ENCODE peak calls at places on chromosome 4, in nine cellular contexts. Y is stomach, C is GM12892, N is HCT116, S is breast epithelium, J is suprapubic skin, E is HL-60, W is GM23338, G is SK-N-SH. Q is an unnamed sample.

GRCh38 chr4:59971952-59972351 is 1228.2 kb upstream of the ADGRL3 start:
- DNase-seq in S (no peak), N (no peak), C (no peak), E (no peak), W (no peak), J (no peak), Y (no peak), G (no peak), Q (no peak)

GRCh38 chr4:65535128-65535527 is 135.2 kb downstream of the EPHA5 start:
- DNase-seq in E (no peak), J (no peak), N (no peak), G (no peak), C (no peak), S (no peak), W (peak), Y (no peak), Q (no peak)

GRCh38 chr4:67234296-67234695 is 311.0 kb downstream of the CENPC start:
- DNase-seq in Y (no peak), E (no peak), C (no peak), N (no peak), J (no peak), W (peak), G (no peak), S (no peak), Q (no peak)

GRCh38 chr4:106541253-106541652 is 172.7 kb upstream of the GIMD1 start:
- DNase-seq in S (no peak), N (no peak), J (no peak), E (no peak), Y (no peak), C (no peak), W (no peak), G (no peak), Q (no peak)

GRCh38 chr4:186537843-186538521 is 17.4 kb downstream of the MTNR1A start:
- DNase-seq in S (no peak), E (no peak), J (no peak), G (no peak), C (no peak), Y (no peak), N (no peak), W (no peak), Q (no peak)

GRCh38 chr4:85498068-85498733 is 23.3 kb downstream of the ARHGAP24 start:
- DNase-seq in W (no peak), S (no peak), C (peak), G (no peak), Y (peak), E (peak), N (no peak), J (peak), Q (no peak)

GRCh38 chr4:159191989-159192388 is 89.1 kb downstream of the RAPGEF2 start:
- DNase-seq in S (no peak), E (no peak), N (peak), W (peak), J (no peak), C (no peak), G (no peak), Y (no peak), Q (no peak)

GRCh38 chr4:59664771-59665170 is 1535.4 kb upstream of the ADGRL3 start:
- DNase-seq in W (no peak), G (no peak), C (no peak), S (no peak), Y (no peak), N (no peak), J (no peak), E (no peak), Q (no peak)

GRCh38 chr4:151599876-151600275 is 160.9 kb downstream of the GATB start:
- DNase-seq in J (no peak), N (no peak), W (no peak), E (no peak), C (no peak), Y (no peak), G (no peak), S (no peak), Q (no peak)

GRCh38 chr4:186554485-186554884 is 882 bp downstream of the MTNR1A start:
- DNase-seq in J (no peak), C (no peak), W (peak), G (no peak), E (no peak), N (peak), Y (peak), S (no peak), Q (no peak)

GRCh38 chr4:10115271-10115656 is 1.3 kb downstream of the WDR1 start:
- DNase-seq in G (no peak), J (no peak), S (no peak), E (peak), W (no peak), C (no peak), N (no peak), Y (no peak), Q (no peak)

GRCh38 chr4:119286377-119287002 is 35.4 kb downstream of the FABP2 start:
- DNase-seq in Y (no peak), S (no peak), G (peak), E (peak), W (peak), N (peak), J (no peak), C (no peak), Q (peak)

GRCh38 chr4:111652206-111652605 is 493.0 kb upstream of the FAM241A start:
- DNase-seq in S (no peak), C (no peak), Y (no peak), E (no peak), J (no peak), G (no peak), W (no peak), N (no peak), Q (peak)

GRCh38 chr4:11741190-11741652 is 312.5 kb upstream of the HS3ST1 start:
- DNase-seq in W (no peak), Y (no peak), C (no peak), G (no peak), N (no peak), E (no peak), S (no peak), J (no peak), Q (no peak)

GRCh38 chr4:113756005-113756410 is 5.5 kb downstream of the CAMK2D start:
- DNase-seq in G (no peak), J (no peak), Y (no peak), S (no peak), N (no peak), W (peak), C (no peak), E (no peak), Q (no peak)

GRCh38 chr4:53956053-53956452 is 108.4 kb downstream of the CHIC2 start:
- DNase-seq in E (no peak), N (no peak), Y (no peak), W (no peak), C (no peak), S (no peak), J (no peak), G (no peak), Q (no peak)

GRCh38 chr4:75142850-75143249 is 209.9 kb downstream of the PARM1 start:
- DNase-seq in E (no peak), Y (no peak), C (no peak), S (no peak), J (no peak), G (no peak), N (no peak), W (no peak), Q (no peak)

GRCh38 chr4:2334826-2335728 is 73.2 kb upstream of the MXD4 start:
- DNase-seq in E (no peak), N (no peak), W (no peak), S (no peak), C (no peak), Y (no peak), G (peak), J (no peak), Q (no peak)

GRCh38 chr4:2333916-2334644 is 72.2 kb upstream of the MXD4 start:
- DNase-seq in S (no peak), N (no peak), E (no peak), W (no peak), G (peak), Y (no peak), C (no peak), J (no peak), Q (no peak)

GRCh38 chr4:2332976-2333319 is 71.0 kb upstream of the MXD4 start:
- DNase-seq in Y (no peak), G (peak), E (no peak), C (no peak), J (no peak), N (no peak), W (no peak), S (no peak), Q (no peak)

GRCh38 chr4:2332201-2332975 is 70.5 kb upstream of the MXD4 start:
- DNase-seq in N (no peak), W (no peak), G (peak), E (no peak), C (no peak), Y (no peak), J (no peak), S (no peak), Q (no peak)

GRCh38 chr4:2333356-2333841 is 71.5 kb upstream of the MXD4 start:
- DNase-seq in S (no peak), N (no peak), E (peak), C (no peak), G (peak), Y (peak), J (no peak), W (no peak), Q (no peak)
- TF ChIP-seq POLR2AphosphoS5 in S (no peak), N (no peak), E (peak), C (no peak), G (no peak), Y (no peak), J (no peak), W (no peak), Q (no peak)

GRCh38 chr4:184061582-184061981 is 156.1 kb downstream of the ENPP6 start:
- DNase-seq in E (no peak), G (no peak), S (no peak), J (no peak), W (peak), N (no peak), Y (no peak), C (no peak), Q (no peak)

GRCh38 chr4:184062769-184063168 is 154.9 kb downstream of the ENPP6 start:
- DNase-seq in W (no peak), G (no peak), J (no peak), C (no peak), N (no peak), S (no peak), Y (no peak), E (no peak), Q (no peak)

GRCh38 chr4:184056877-184057276 is 151.8 kb downstream of the STOX2 start:
- DNase-seq in Y (no peak), N (no peak), E (no peak), C (no peak), S (no peak), W (peak), G (no peak), J (no peak), Q (no peak)

GRCh38 chr4:184053476-184053875 is 148.4 kb downstream of the STOX2 start:
- DNase-seq in E (no peak), J (no peak), N (no peak), C (no peak), Y (no peak), S (no peak), G (no peak), W (no peak), Q (no peak)

GRCh38 chr4:184059099-184059498 is 154.0 kb downstream of the STOX2 start:
- DNase-seq in J (no peak), N (no peak), E (no peak), W (no peak), Y (no peak), G (no peak), C (no peak), S (no peak), Q (no peak)
- TF ChIP-seq POLR2AphosphoS5 in J (no peak), N (no peak), E (no peak), W (no peak), Y (no peak), G (no peak), C (no peak), S (no peak), Q (no peak)

GRCh38 chr4:80195441-80196139 is 1.7 kb upstream of the PRDM8 start:
- DNase-seq in C (no peak), W (no peak), N (no peak), Y (no peak), G (no peak), E (peak), S (no peak), J (no peak), Q (no peak)

GRCh38 chr4:80197601-80198444 is 520 bp downstream of the PRDM8 start:
- DNase-seq in J (no peak), C (no peak), G (peak), N (no peak), Y (no peak), W (peak), E (peak), S (no peak), Q (no peak)

GRCh38 chr4:80196259-80197131 is 808 bp upstream of the PRDM8 start:
- DNase-seq in J (no peak), N (no peak), E (no peak), G (no peak), C (no peak), W (peak), S (no peak), Y (no peak), Q (no peak)

GRCh38 chr4:80199004-80199579 is 1.8 kb downstream of the PRDM8 start:
- DNase-seq in G (no peak), E (no peak), N (no peak), C (no peak), W (no peak), Y (no peak), J (no peak), S (no peak), Q (no peak)

GRCh38 chr4:80197132-80197573 is at the start of gene PRDM8:
- DNase-seq in C (no peak), E (no peak), J (no peak), W (peak), S (no peak), G (peak), N (no peak), Y (no peak), Q (no peak)
- TF ChIP-seq POLR2AphosphoS5 in C (no peak), E (no peak), J (no peak), W (no peak), S (no peak), G (peak), N (no peak), Y (no peak), Q (no peak)

GRCh38 chr4:128527356-128527755 is 239.7 kb upstream of the PGRMC2 start:
- DNase-seq in N (no peak), E (no peak), Y (no peak), W (no peak), G (no peak), J (no peak), S (no peak), C (no peak), Q (no peak)

GRCh38 chr4:128525939-128526630 is 238.5 kb upstream of the PGRMC2 start:
- DNase-seq in G (no peak), Y (no peak), N (no peak), W (no peak), E (no peak), C (no peak), S (no peak), J (no peak), Q (no peak)

GRCh38 chr4:128528177-128528576 is 240.6 kb upstream of the PGRMC2 start:
- DNase-seq in Y (no peak), W (no peak), S (no peak), G (no peak), J (no peak), C (no peak), N (no peak), E (no peak), Q (no peak)

GRCh38 chr4:128525387-128525786 is 237.8 kb upstream of the PGRMC2 start:
- DNase-seq in J (no peak), C (no peak), W (no peak), N (no peak), G (no peak), E (no peak), Y (no peak), S (no peak), Q (no peak)

GRCh38 chr4:128528793-128529553 is 241.4 kb upstream of the PGRMC2 start:
- DNase-seq in S (no peak), G (no peak), N (peak), J (no peak), W (peak), Y (no peak), C (no peak), E (no peak), Q (no peak)
- TF ChIP-seq POLR2AphosphoS5 in S (peak), G (peak), N (no peak), J (peak), W (no peak), Y (peak), C (no peak), E (no peak), Q (no peak)

DNA sequence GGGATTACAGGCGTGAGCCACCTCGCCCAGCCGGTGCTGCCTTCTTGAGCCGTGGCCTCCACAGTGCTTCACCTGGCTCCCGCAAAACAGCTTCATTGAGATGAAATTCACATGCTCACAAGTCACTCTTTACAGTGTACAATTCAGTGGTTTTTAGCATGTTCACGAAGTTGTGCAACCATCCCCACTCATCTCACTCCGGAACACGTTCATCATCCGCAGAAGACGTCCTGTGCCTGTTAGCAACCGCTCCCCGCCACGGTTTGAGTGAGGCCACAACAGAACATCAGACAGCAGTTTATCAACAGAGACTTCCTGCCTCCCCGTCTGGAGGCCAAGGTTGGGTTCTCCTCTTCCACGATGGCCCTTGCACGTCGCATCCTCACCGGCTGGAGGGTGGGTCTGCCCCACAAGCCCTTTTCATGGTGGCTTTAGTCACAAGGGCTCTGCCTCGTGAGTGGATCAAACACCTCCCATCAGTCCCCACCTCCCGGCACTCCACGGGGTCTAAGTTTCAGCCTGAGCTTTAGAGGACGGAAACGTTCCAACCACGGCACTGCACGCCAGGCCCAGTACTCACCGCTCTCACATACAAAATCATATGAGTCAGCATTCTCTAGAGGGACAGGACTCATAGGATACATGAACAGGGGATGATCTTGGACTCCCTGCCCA is 29.6 kb upstream of the SPON2 start:
- DNase-seq in S (peak), J (peak), C (peak), W (no peak), G (peak), Y (peak), N (no peak), E (peak), Q (no peak)
- TF ChIP-seq POLR2AphosphoS5 in S (peak), J (peak), C (no peak), W (no peak), G (no peak), Y (peak), N (no peak), E (peak), Q (no peak)

GRCh38 chr4:33090910-33091309 is 2370.7 kb downstream of the PCDH7 start:
- DNase-seq in N (no peak), E (no peak), W (no peak), C (no peak), S (no peak), G (no peak), Y (no peak), J (no peak), Q (no peak)

GRCh38 chr4:33086351-33086900 is 2366.3 kb downstream of the PCDH7 start:
- DNase-seq in N (no peak), G (no peak), J (no peak), W (no peak), S (no peak), C (no peak), E (no peak), Y (no peak), Q (no peak)

GRCh38 chr4:33091961-33092360 is 2371.8 kb downstream of the PCDH7 start:
- DNase-seq in C (no peak), Y (no peak), N (no peak), J (no peak), S (no peak), E (no peak), W (no peak), G (no peak), Q (no peak)

GRCh38 chr4:33088713-33089112 is 2368.5 kb downstream of the PCDH7 start:
- DNase-seq in E (no peak), G (no peak), S (no peak), Y (no peak), W (no peak), C (no peak), N (no peak), J (no peak), Q (no peak)
- TF ChIP-seq POLR2AphosphoS5 in E (no peak), G (no peak), S (no peak), Y (no peak), W (no peak), C (no peak), N (no peak), J (no peak), Q (no peak)

GRCh38 chr4:81684357-81684756 is 212.7 kb upstream of the RASGEF1B start:
- DNase-seq in Y (no peak), G (no peak), E (no peak), N (no peak), C (no peak), S (no peak), W (no peak), J (no peak), Q (peak)

GRCh38 chr4:81690871-81691270 is 219.2 kb upstream of the RASGEF1B start:
- DNase-seq in Y (no peak), J (no peak), W (no peak), G (no peak), E (no peak), S (no peak), N (no peak), C (no peak), Q (no peak)

GRCh38 chr4:81685105-81685504 is 213.4 kb upstream of the RASGEF1B start:
- DNase-seq in W (no peak), J (no peak), C (no peak), Y (no peak), N (no peak), G (no peak), E (no peak), S (no peak), Q (no peak)

GRCh38 chr4:81688085-81688484 is 216.4 kb upstream of the RASGEF1B start:
- DNase-seq in G (no peak), E (no peak), C (no peak), S (no peak), J (no peak), N (no peak), W (peak), Y (no peak), Q (no peak)

DNA sequence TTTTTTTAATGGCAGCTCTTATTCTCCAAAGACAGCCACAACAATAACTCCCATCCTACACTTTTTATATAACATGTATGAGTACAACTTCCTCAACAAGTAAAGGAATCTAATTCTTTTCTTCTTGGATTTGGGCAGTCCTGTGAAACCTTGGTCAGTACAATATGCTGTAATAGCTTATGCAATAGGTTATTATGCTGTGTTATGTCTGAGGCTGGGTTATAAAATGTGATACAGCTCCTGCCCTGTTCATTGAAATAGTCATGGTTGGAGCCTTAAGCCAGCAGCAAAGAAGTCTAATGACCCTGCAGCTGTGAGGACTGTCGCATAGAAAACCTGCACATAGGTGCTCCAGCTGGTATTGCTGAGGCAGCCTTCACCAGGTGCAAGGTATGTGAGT is 215.8 kb upstream of the RASGEF1B start:
- DNase-seq in Y (no peak), J (no peak), C (no peak), G (no peak), E (no peak), W (no peak), S (no peak), N (no peak), Q (no peak)
- TF ChIP-seq POLR2AphosphoS5 in Y (no peak), J (no peak), C (no peak), G (no peak), E (no peak), W (no peak), S (no peak), N (no peak), Q (no peak)

GRCh38 chr4:155468282-155468681 is 91.5 kb upstream of the MAP9 start:
- DNase-seq in G (no peak), S (no peak), E (no peak), Y (no peak), W (no peak), J (no peak), C (no peak), N (no peak), Q (no peak)
- TF ChIP-seq POLR2AphosphoS5 in G (no peak), S (no peak), E (no peak), Y (no peak), W (no peak), J (no peak), C (no peak), N (no peak), Q (no peak)

GRCh38 chr4:178395798-178396197 is 953.6 kb upstream of the AGA start:
- DNase-seq in G (no peak), W (peak), Y (no peak), S (no peak), N (no peak), E (no peak), J (no peak), C (no peak), Q (no peak)
- TF ChIP-seq POLR2AphosphoS5 in G (no peak), W (no peak), Y (no peak), S (no peak), N (no peak), E (no peak), J (no peak), C (no peak), Q (no peak)